ENCODE peak calls at places on chromosomes 12 and 14, in ten cellular contexts. P, C, K, F, B, W, S, M, O and N are unnamed samples.

GRCh38 chr12:6567824-6568617 is at the start of gene NOP2:
- DNase-seq in F (peak; percentile 97), S (peak; percentile 85), O (peak; percentile 70), W (peak; percentile 66), P (peak; percentile 83), M (peak; percentile 95), B (peak; percentile 81), K (peak; percentile 91), C (peak; percentile 84), N (peak; percentile 95)

GRCh38 chr12:21962236-21962635 is 21.0 kb upstream of the ABCC9 start:
- DNase-seq in P (peak; percentile 79), O (no peak), F (no peak), W (no peak), K (no peak), B (no peak), M (no peak), S (no peak), C (no peak), N (no peak)

GRCh38 chr14:99982449-99983250 is 82.6 kb upstream of the EVL start:
- DNase-seq in B (no peak), P (peak; percentile 74), O (no peak), C (peak; percentile 49), W (peak; percentile 45), S (peak; percentile 58), K (peak; percentile 40), F (peak; percentile 78), M (peak; percentile 33), N (peak; percentile 78)

GRCh38 chr14:45177081-45177480 is 41.4 kb downstream of the FANCM start:
- DNase-seq in O (no peak), S (no peak), F (no peak), C (no peak), M (no peak), W (peak; percentile 56), B (no peak), K (no peak), P (peak; percentile 86), N (peak; percentile 6)

GRCh38 chr12:4015225-4016076 is 142.3 kb upstream of the PARP11 start:
- DNase-seq in B (no peak), K (peak; percentile 65), S (no peak), O (no peak), F (no peak), M (no peak), W (no peak), C (no peak), P (no peak), N (no peak)

GRCh38 chr12:39722511-39722910 is 102.9 kb upstream of the ABCD2 start:
- DNase-seq in K (no peak), F (no peak), O (no peak), P (no peak), C (no peak), B (no peak), M (no peak), W (no peak), S (no peak), N (no peak)

GRCh38 chr14:20460458-20461229 is 590 bp downstream of the PIP4P1 start:
- DNase-seq in W (no peak), S (peak; percentile 31), B (no peak), C (peak; percentile 61), P (no peak), O (no peak), M (no peak), K (peak; percentile 77), F (no peak), N (no peak)

GRCh38 chr12:58671196-58671595 is 249.1 kb downstream of the LRIG3 start:
- DNase-seq in S (no peak), K (no peak), C (no peak), M (no peak), W (no peak), F (no peak), B (no peak), O (no peak), P (no peak), N (no peak)

GRCh38 chr12:97435153-97435552 is 27.5 kb upstream of the RMST start:
- DNase-seq in P (no peak), C (no peak), M (no peak), O (no peak), W (no peak), B (no peak), S (no peak), K (no peak), F (no peak), N (no peak)